ENCODE peak calls at places on chromosomes 1 and 21, in ten cellular contexts. T is GM12878, N is fibroblast of villous mesenchyme, H is fibroblast of lung, L is dorsolateral prefrontal cortex, P is lower lobe of right lung, A is colonic mucosa, O is A549, B is brain microvascular endothelial cell, J is MM.1S. V is an unnamed sample.
A peak's percentile ranks its signal among the peaks of the same experiment; 100 is the strongest.

GRCh38 chr1:46801323-46802055 is 2.6 kb downstream of the CYP4B1 start:
- DNase-seq in T (no peak), N (no peak), H (no peak), L (no peak), P (no peak), A (no peak), O (no peak), B (no peak), J (no peak), V (no peak)

GRCh38 chr1:201291917-201292316 is 8.6 kb downstream of the PKP1 start:
- DNase-seq in T (no peak), N (no peak), H (no peak), L (no peak), P (no peak), A (no peak), O (no peak), B (no peak), J (no peak), V (no peak)

GRCh38 chr1:26450906-26451305 is 18.8 kb downstream of the DHDDS start:
- DNase-seq in T (no peak), N (no peak), H (no peak), L (no peak), P (no peak), A (no peak), O (no peak), B (no peak), J (no peak), V (no peak)

GRCh38 chr1:221723018-221723917 is 18.6 kb downstream of the DUSP10 start:
- DNase-seq in T (no peak), N (peak; percentile 96), H (no peak), L (no peak), P (no peak), A (no peak), O (no peak), B (peak; percentile 67), J (no peak), V (peak; percentile 41)

GRCh38 chr21:17797967-17798366 is 21.2 kb downstream of the C21orf91 start:
- DNase-seq in T (no peak), N (no peak), H (no peak), L (no peak), P (no peak), A (no peak), O (no peak), B (no peak), J (no peak), V (no peak)

GRCh38 chr1:91555821-91556531 is 55.3 kb downstream of the CDC7 start:
- DNase-seq in T (no peak), N (peak; percentile 85), H (peak; percentile 90), L (no peak), P (no peak), A (no peak), O (peak; percentile 32), B (peak; percentile 79), J (no peak), V (peak; percentile 50)

GRCh38 chr1:204349602-204350001 is 10.1 kb downstream of the PLEKHA6 start:
- DNase-seq in T (no peak), N (no peak), H (no peak), L (no peak), P (no peak), A (no peak), O (no peak), B (no peak), J (no peak), V (no peak)

GRCh38 chr1:41073971-41074370 is 52.4 kb upstream of the SLFNL1 start:
- DNase-seq in T (no peak), N (peak; percentile 13), H (peak; percentile 14), L (no peak), P (no peak), A (no peak), O (peak; percentile 21), B (peak; percentile 31), J (no peak), V (no peak)

GRCh38 chr21:38985423-38986378 is 180.0 kb downstream of the ETS2 start:
- DNase-seq in T (peak; percentile 12), N (peak; percentile 96), H (peak; percentile 98), L (no peak), P (peak; percentile 67), A (peak; percentile 48), O (no peak), B (peak; percentile 60), J (no peak), V (peak; percentile 38)

GRCh38 chr1:61609040-61609439 is 115.9 kb downstream of the TM2D1 start:
- DNase-seq in T (no peak), N (no peak), H (no peak), L (no peak), P (no peak), A (no peak), O (no peak), B (no peak), J (no peak), V (no peak)

DNA sequence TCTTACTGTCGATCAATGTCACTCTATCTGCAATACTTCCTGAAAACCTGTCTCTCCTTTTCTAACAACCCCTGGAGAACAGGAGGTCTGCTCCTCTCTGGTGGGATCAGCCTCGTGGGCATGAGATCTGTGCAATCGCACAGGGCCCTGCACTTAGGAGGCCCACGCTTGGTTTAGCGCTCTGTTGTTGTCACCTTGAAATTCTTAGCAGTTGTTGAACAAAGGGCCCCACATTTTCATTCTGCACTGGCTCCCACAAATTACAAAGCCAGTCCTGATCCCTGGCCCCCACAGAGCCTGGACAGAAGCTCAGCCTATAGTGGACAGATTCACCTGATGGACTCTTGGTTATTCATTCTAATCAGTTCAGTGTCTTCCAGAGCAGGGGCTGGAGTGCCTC is 18.6 kb downstream of the SPOCD1 start:
- DNase-seq in T (no peak), N (no peak), H (no peak), L (peak; percentile 7), P (peak; percentile 16), A (no peak), O (no peak), B (no peak), J (no peak), V (no peak)
- H3K4me3 ChIP-seq in T (no peak overlapping the region), N (peak overlapping the region; percentile 54), H (peak overlapping the region; percentile 88), L (no peak overlapping the region), P (no peak overlapping the region), A (no peak overlapping the region), O (no peak overlapping the region), B (peak overlapping the region; percentile 93), J (no peak overlapping the region), V (no peak overlapping the region)

GRCh38 chr1:44251989-44252625 is 38.8 kb downstream of the DMAP1 start:
- DNase-seq in T (no peak), N (no peak), H (no peak), L (no peak), P (no peak), A (no peak), O (no peak), B (no peak), J (no peak), V (no peak)

GRCh38 chr1:44250113-44250781 is 37.0 kb downstream of the DMAP1 start:
- DNase-seq in T (no peak), N (no peak), H (no peak), L (no peak), P (no peak), A (no peak), O (no peak), B (no peak), J (no peak), V (no peak)

GRCh38 chr1:44251486-44251885 is 38.2 kb downstream of the DMAP1 start:
- DNase-seq in T (no peak), N (no peak), H (no peak), L (no peak), P (no peak), A (peak; percentile 65), O (no peak), B (no peak), J (no peak), V (no peak)

GRCh38 chr1:44246806-44247205 is 33.5 kb downstream of the DMAP1 start:
- DNase-seq in T (no peak), N (no peak), H (no peak), L (no peak), P (no peak), A (no peak), O (no peak), B (no peak), J (no peak), V (no peak)

DNA sequence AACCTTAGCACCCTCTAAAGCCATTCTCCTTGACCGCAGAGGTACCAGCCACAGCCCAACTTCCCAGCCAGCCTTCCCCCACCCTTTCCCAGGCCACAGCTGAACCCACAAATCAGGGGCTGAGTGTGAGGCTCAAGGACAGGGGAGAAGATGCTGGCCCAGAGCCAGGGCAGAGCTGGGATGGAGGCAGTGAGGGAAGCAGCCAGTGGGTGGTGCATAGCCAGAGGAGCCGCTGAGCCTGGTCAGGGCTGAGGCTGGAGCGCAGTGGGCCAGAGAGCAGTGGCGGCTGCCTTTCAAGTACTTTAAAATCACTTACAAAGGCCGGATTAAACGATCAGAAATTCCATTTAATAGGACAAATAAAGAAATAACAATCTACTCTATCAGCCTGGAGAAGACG is 36.3 kb downstream of the DMAP1 start:
- DNase-seq in T (no peak), N (no peak), H (peak; percentile 5), L (no peak), P (no peak), A (no peak), O (no peak), B (peak; percentile 8), J (no peak), V (no peak)
- TF ChIP-seq CTCF in T (no peak), N (no peak), H (no peak), L (no peak), P (no peak), A (no peak), O (no peak), B (peak; percentile 40), J (no peak), V (no peak)

DNA sequence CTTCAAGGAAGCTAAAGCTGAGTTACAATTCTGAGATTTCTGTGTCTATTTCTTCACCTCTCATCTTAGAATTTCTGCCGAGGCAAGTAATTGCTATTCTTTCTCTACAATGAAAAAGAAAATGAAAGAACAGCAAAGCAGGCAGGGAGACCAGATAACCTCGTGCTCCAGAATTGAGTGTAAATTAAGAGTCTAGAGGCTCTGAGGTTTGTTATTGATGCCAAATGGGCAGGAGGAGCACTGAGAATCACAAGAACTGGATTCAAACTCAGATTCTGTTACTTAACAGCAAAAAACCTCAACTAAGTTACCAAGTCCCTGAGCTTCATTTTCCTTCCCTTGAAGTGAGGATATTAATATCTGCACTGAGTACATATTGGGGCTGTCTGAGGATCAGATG is 5.5 kb upstream of the DDR2 start:
- DNase-seq in T (no peak), N (no peak), H (no peak), L (no peak), P (no peak), A (no peak), O (no peak), B (no peak), J (peak; percentile 80), V (peak; percentile 52)
- H3K4me3 ChIP-seq in T (no peak overlapping the region), N (no peak overlapping the region), H (peak overlapping the region; percentile 7), L (peak overlapping the region; percentile 23), P (peak overlapping the region; percentile 15), A (no peak overlapping the region), O (no peak overlapping the region), B (no peak overlapping the region), J (peak overlapping the region; percentile 26), V (no peak overlapping the region)

DNA sequence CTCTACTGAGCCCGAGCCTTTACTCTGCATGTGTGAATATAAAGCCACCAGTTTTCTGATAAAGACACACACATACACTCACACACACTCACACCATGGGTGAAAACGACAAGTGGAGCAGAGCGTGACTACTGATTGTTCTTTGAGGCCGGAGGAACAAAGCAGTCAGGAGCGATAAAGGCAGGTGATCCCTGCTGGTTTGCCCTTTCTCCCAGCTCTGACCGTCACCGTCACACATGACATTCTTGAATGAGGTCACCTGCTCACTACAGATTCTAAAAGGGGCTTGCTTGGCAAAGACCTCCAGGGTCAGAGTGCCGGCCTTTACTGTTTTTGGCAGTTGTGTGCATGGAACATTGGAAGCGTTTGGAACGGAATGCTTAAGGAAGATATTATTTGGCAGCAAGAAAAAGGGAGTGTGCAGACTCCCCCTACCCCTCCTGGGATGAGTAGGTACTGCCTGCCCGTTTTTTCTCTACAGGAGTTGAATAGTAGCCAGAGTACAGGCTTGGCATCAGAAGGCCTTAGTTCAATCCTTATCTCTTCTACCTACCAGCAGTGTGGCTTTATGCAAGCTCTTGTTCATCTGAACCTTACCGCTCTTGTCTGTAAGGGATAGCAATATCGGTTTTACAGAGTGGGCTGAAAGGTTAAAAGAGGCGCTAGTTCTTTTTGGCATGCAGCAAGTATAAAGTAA is 79.7 kb downstream of the PBX1 start:
- DNase-seq in T (no peak), N (no peak), H (no peak), L (no peak), P (no peak), A (no peak), O (no peak), B (no peak), J (no peak), V (no peak)
- TF ChIP-seq CTCF in T (no peak), N (no peak), H (no peak), L (no peak), P (no peak), A (no peak), O (no peak), B (no peak), J (no peak), V (no peak)

V was measured in GM12865.